ENCODE peak calls at places on chromosomes 3 and 15, in seven cellular contexts. X, D, S, J, K, C and Z are unnamed samples.

GRCh38 chr3:77601853-77602440 is 562.0 kb downstream of the ROBO2 start:
- DNase-seq in X (no peak), D (no peak), S (no peak), J (no peak), K (no peak), C (no peak), Z (no peak)

GRCh38 chr3:69776926-69777581 is 37.8 kb downstream of the MITF start:
- DNase-seq in X (no peak), D (no peak), S (no peak), J (no peak), K (no peak), C (no peak), Z (no peak)

GRCh38 chr3:78645628-78646310 is 1122.0 kb downstream of the ROBO1 start:
- DNase-seq in X (no peak), D (no peak), S (peak; percentile 79), J (no peak), K (no peak), C (no peak), Z (no peak)

GRCh38 chr3:47079432-47079831 is 84.5 kb downstream of the SETD2 start:
- DNase-seq in X (no peak), D (no peak), S (no peak), J (no peak), K (no peak), C (no peak), Z (no peak)

GRCh38 chr15:40072216-40072990 is 33.4 kb upstream of the SRP14 start:
- DNase-seq in X (no peak), D (no peak), S (no peak), J (no peak), K (peak; percentile 82), C (no peak), Z (no peak)

GRCh38 chr15:96327155-96327741 is 3.3 kb upstream of the NR2F2 start:
- DNase-seq in X (no peak), D (no peak), S (peak; percentile 90), J (no peak), K (no peak), C (no peak), Z (no peak)

GRCh38 chr3:30227571-30228301 is 378.7 kb upstream of the TGFBR2 start:
- DNase-seq in X (no peak), D (no peak), S (peak; percentile 93), J (no peak), K (no peak), C (no peak), Z (no peak)

GRCh38 chr15:26873846-26874245 is 7.0 kb downstream of the GABRA5 start:
- DNase-seq in X (no peak), D (no peak), S (no peak), J (no peak), K (no peak), C (no peak), Z (no peak)

GRCh38 chr3:6260551-6261191 is 600.2 kb upstream of the GRM7 start:
- DNase-seq in X (no peak), D (no peak), S (no peak), J (no peak), K (no peak), C (no peak), Z (no peak)

GRCh38 chr15:66707310-66708160 is 5.5 kb downstream of the SMAD6 start:
- DNase-seq in X (no peak), D (peak; percentile 55), S (peak; percentile 73), J (peak; percentile 63), K (no peak), C (no peak), Z (no peak)

GRCh38 chr3:143384076-143384475 is 264.5 kb downstream of the CHST2 start:
- DNase-seq in X (no peak), D (no peak), S (no peak), J (no peak), K (peak; percentile 29), C (no peak), Z (no peak)

GRCh38 chr15:96170616-96171270 is 159.8 kb upstream of the NR2F2 start:
- DNase-seq in X (no peak), D (no peak), S (no peak), J (peak; percentile 21), K (no peak), C (no peak), Z (no peak)

GRCh38 chr15:61025283-61025682 is 203.8 kb downstream of the RORA start:
- DNase-seq in X (no peak), D (no peak), S (no peak), J (no peak), K (no peak), C (no peak), Z (no peak)

GRCh38 chr3:148727242-148727641 is 29.5 kb downstream of the AGTR1 start:
- DNase-seq in X (no peak), D (peak; percentile 18), S (peak; percentile 62), J (peak; percentile 70), K (no peak), C (no peak), Z (peak; percentile 12)

GRCh38 chr15:83930813-83931212 is 276.9 kb downstream of the ADAMTSL3 start:
- DNase-seq in X (no peak), D (no peak), S (peak; percentile 11), J (peak; percentile 74), K (no peak), C (no peak), Z (no peak)

GRCh38 chr15:31265871-31266711 is 60.5 kb upstream of the KLF13 start:
- DNase-seq in X (peak; percentile 84), D (peak; percentile 73), S (no peak), J (no peak), K (peak; percentile 59), C (peak; percentile 20), Z (peak; percentile 81)

GRCh38 chr15:101320501-101321052 is 25.5 kb upstream of the SNRPA1 start:
- DNase-seq in X (no peak), D (peak; percentile 52), S (no peak), J (no peak), K (peak; percentile 69), C (no peak), Z (peak; percentile 87)
- TF ChIP-seq CTCF in X (no peak), D (peak; percentile 19), S (no peak), J (peak; percentile 9), K (no peak), C (no peak), Z (peak; percentile 82)

GRCh38 chr3:115085197-115085865 is 61.8 kb downstream of the ZBTB20 start:
- DNase-seq in X (no peak), D (no peak), S (peak; percentile 14), J (no peak), K (no peak), C (no peak), Z (no peak)
- TF ChIP-seq CTCF in X (no peak), D (no peak), S (no peak), J (no peak), K (peak; percentile 5), C (no peak), Z (peak; percentile 16)

GRCh38 chr3:24088782-24089181 is 143.7 kb downstream of the NR1D2 start:
- DNase-seq in X (no peak), D (no peak), S (peak; percentile 28), J (no peak), K (no peak), C (no peak), Z (no peak)
- TF ChIP-seq CTCF in X (no peak), D (no peak), S (no peak), J (no peak), K (no peak), C (no peak), Z (no peak)

GRCh38 chr3:25384471-25384870 is 43.6 kb upstream of the RARB start:
- DNase-seq in X (no peak), D (no peak), S (no peak), J (no peak), K (no peak), C (no peak), Z (no peak)
- TF ChIP-seq CTCF in X (no peak), D (no peak), S (no peak), J (no peak), K (no peak), C (no peak), Z (no peak)

DNA sequence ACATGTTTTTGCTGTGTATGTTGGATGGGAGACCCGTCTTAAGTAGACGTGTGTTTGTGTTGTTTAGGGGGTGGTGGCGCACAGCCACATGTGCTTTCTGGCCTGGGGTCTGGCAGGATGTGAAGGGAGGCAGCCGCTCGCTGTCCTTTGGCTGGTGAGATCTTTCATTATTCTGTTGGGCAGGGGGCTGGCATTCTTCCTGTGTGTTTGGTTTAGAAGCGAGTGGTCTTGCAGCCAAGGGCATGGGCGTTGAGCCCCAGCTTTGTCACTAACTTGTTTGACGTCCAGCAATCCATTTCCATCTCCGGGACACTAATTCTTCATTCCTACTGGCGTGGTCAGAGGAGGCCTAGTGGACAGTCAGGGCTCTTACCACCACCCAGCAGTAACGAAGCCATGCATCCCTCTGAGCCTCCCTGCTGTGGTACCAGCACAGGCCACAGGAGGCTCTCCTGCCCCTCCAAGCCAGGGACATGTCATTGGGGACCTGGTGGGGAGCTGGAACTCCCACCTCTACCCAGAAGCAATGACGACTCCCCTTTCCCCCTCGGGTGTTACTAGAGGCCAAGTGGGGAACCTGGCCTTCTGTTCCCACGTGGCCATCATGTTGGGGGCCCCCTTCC is 10.7 kb downstream of the THSD4 start:
- DNase-seq in X (no peak), D (no peak), S (peak; percentile 68), J (no peak), K (no peak), C (no peak), Z (no peak)
- TF ChIP-seq CTCF in X (no peak), D (no peak), S (no peak), J (peak; percentile 21), K (peak; percentile 13), C (no peak), Z (no peak)

GRCh38 chr15:70014311-70014707 is 83.4 kb downstream of the TLE3 start:
- DNase-seq in X (no peak), D (no peak), S (no peak), J (no peak), K (no peak), C (no peak), Z (no peak)

GRCh38 chr15:70017025-70017424 is 80.7 kb downstream of the TLE3 start:
- DNase-seq in X (no peak), D (no peak), S (no peak), J (no peak), K (no peak), C (no peak), Z (no peak)

GRCh38 chr15:70016511-70016994 is 81.2 kb downstream of the TLE3 start:
- DNase-seq in X (no peak), D (peak; percentile 38), S (no peak), J (no peak), K (no peak), C (no peak), Z (no peak)

GRCh38 chr15:70013647-70014310 is 83.9 kb downstream of the TLE3 start:
- DNase-seq in X (no peak), D (no peak), S (no peak), J (no peak), K (no peak), C (no peak), Z (no peak)

DNA sequence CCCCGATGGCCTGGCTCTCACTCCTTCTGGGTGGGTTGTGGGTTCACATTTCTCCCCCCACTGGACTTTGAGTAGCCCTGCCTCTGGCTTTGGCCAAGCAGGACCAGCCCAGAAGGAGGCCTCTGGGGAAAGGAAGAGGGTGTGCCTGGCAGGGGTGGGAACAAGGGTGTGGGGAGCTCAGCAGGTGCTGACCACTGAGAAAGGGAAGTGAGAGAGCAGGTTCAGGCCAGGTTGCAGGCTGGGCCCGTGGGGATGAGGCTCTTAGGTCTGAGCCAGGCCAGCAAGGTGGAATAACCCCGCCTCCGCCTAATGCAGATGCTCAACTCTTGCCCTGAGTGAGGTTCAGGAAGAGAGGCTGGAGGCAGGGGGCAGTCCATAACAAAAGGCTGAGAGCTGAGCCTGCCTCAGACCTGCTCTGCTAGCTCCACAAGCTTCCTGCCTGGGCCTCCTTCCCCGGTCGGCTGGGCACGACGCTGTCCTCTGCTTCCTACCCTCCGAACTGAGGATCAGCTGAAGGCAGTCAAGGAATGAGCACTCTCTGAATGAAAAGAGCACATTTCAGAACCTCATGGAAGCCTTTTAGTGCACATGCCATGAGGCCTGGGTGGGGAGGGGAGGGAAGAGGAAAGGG is 82.7 kb downstream of the TLE3 start:
- DNase-seq in X (no peak), D (peak; percentile 78), S (no peak), J (no peak), K (no peak), C (no peak), Z (no peak)
- TF ChIP-seq CTCF in X (no peak), D (no peak), S (no peak), J (no peak), K (no peak), C (no peak), Z (no peak)